ENCODE peak calls at places on chromosomes 3 and 15, in five cellular contexts. Q is trophoblast cell, Y is K562, M is IMR-90, I is astrocyte. D is an unnamed sample.

GRCh38 chr15:84904409-84904808 is 19.9 kb downstream of the SLC28A1 start:
- DNase-seq in Q (no peak), Y (no peak), M (no peak), I (peak; percentile 19), D (no peak)

GRCh38 chr3:81492048-81492447 is 269.4 kb downstream of the GBE1 start:
- DNase-seq in Q (peak; percentile 72), Y (no peak), M (peak; percentile 69), I (no peak), D (peak; percentile 88)

GRCh38 chr3:130894130-130894872 is 417 bp downstream of the ATP2C1 start:
- DNase-seq in Q (peak; percentile 14), Y (peak; percentile 50), M (no peak), I (peak; percentile 17), D (peak; percentile 75)

GRCh38 chr3:52931889-52932288 is 34.5 kb upstream of the STIMATE start:
- DNase-seq in Q (no peak), Y (no peak), M (no peak), I (no peak), D (no peak)

GRCh38 chr3:81339040-81339845 is 422.2 kb downstream of the GBE1 start:
- DNase-seq in Q (no peak), Y (peak; percentile 8), M (peak; percentile 6), I (peak; percentile 15), D (peak; percentile 30)

GRCh38 chr15:64813075-64813474 is 12.4 kb downstream of the PIF1 start:
- DNase-seq in Q (no peak), Y (no peak), M (peak; percentile 44), I (peak; percentile 12), D (no peak)

GRCh38 chr15:25687689-25688088 is 175.4 kb downstream of the ATP10A start:
- DNase-seq in Q (no peak), Y (no peak), M (no peak), I (no peak), D (no peak)

GRCh38 chr3:197424674-197425484 is 126.5 kb upstream of the DLG1 start:
- DNase-seq in Q (no peak), Y (no peak), M (no peak), I (no peak), D (no peak)

GRCh38 chr15:39543651-39544050 is 37.2 kb upstream of the THBS1 start:
- DNase-seq in Q (no peak), Y (peak; percentile 22), M (no peak), I (no peak), D (no peak)

GRCh38 chr3:146085678-146086077 is 75.3 kb downstream of the PLOD2 start:
- DNase-seq in Q (no peak), Y (no peak), M (no peak), I (no peak), D (no peak)

GRCh38 chr15:38565287-38565670 is 665 bp upstream of the RASGRP1 start:
- DNase-seq in Q (no peak), Y (no peak), M (no peak), I (no peak), D (no peak)

GRCh38 chr15:62141200-62141599 is 23.9 kb downstream of the C2CD4B start:
- DNase-seq in Q (no peak), Y (no peak), M (no peak), I (no peak), D (no peak)

GRCh38 chr3:127573916-127574315 is 16.6 kb downstream of the TPRA1 start:
- DNase-seq in Q (no peak), Y (no peak), M (no peak), I (no peak), D (no peak)

GRCh38 chr3:23993556-23994246 is 48.6 kb downstream of the NR1D2 start:
- DNase-seq in Q (no peak), Y (no peak), M (no peak), I (no peak), D (no peak)

GRCh38 chr3:18422972-18423371 is 2.2 kb downstream of the SATB1 start:
- DNase-seq in Q (no peak), Y (no peak), M (no peak), I (no peak), D (peak; percentile 28)
- H3K9ac ChIP-seq in Q (no peak overlapping the region), Y (no peak overlapping the region), M (no peak overlapping the region), I (peak overlapping the region; percentile 89), D (peak overlapping the region; percentile 88)

DNA sequence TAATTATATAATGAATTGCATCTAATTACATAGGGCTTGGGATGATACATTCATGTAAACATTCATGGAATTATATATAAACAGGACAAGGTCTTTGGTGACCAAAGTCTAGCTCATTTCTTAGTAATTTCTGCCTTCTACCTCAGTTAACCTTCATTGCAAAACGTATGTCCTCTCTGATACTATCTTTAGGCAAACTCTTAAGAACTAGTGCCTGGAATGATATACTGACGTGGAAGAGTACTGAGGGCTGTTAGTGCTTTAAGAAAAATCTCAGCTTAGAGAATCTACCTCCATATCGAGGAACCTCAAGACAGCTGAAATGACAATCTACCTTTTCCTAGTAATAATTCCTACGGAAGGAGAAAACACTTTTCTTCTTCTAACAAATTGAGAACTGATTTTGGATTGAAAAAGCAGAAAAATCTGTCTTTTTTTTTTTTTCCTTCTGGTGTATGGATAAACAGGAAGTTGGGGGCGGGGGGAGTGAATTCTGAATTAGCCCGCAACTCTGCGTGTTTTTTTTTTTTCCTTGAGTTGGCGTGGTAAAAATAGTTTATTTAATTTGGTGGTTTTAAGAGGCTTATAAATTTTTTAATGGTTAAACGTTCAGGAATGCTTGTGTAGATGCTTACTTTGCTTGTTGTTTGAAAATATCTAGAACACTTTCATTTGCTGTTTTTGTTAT is 43.2 kb downstream of the RARB start:
- DNase-seq in Q (peak; percentile 81), Y (no peak), M (peak; percentile 19), I (peak; percentile 56), D (peak; percentile 61)
- H3K4me1 ChIP-seq in Q (peaks cover 8% of the 10 kb centered on the region), Y (no peaks in the 10 kb centered on the region), M (no peaks in the 10 kb centered on the region), I (peaks cover 30% of the 10 kb centered on the region), D (peaks cover 18% of the 10 kb centered on the region)

DNA sequence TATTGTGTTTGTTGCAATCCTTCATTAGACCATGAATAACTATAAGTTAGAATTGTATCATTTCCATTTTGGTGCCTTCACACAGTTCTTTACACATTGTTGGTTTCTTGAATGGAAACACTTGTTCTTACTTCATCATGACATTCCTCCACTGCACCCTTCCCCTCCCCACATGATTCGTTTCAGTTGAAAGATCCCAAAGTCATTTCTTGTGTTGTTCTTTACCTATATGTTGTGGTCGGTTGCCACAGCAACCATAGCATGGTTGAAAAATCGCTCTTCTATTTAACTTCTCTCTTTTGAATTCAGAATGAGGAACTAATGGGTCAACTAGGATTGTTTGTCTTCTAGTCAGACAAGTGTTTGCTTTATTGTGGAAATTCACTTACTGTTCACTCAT is 103.3 kb downstream of the IL1RAP start:
- DNase-seq in Q (peak; percentile 66), Y (no peak), M (no peak), I (no peak), D (no peak)
- H3K9me3 ChIP-seq in Q (no peaks in the 10 kb centered on the region), Y (no peaks in the 10 kb centered on the region), M (no peaks in the 10 kb centered on the region), I (no peaks in the 10 kb centered on the region), D (no peaks in the 10 kb centered on the region)

GRCh38 chr15:66936115-66936863 is 129.1 kb upstream of the SMAD3 start:
- DNase-seq in Q (no peak), Y (no peak), M (peak; percentile 64), I (no peak), D (peak; percentile 54)
- H3K9ac ChIP-seq in Q (no peak overlapping the region), Y (peak overlapping the region; percentile 3), M (peak overlapping the region; percentile 48), I (peak overlapping the region; percentile 28), D (peak overlapping the region; percentile 79)

DNA sequence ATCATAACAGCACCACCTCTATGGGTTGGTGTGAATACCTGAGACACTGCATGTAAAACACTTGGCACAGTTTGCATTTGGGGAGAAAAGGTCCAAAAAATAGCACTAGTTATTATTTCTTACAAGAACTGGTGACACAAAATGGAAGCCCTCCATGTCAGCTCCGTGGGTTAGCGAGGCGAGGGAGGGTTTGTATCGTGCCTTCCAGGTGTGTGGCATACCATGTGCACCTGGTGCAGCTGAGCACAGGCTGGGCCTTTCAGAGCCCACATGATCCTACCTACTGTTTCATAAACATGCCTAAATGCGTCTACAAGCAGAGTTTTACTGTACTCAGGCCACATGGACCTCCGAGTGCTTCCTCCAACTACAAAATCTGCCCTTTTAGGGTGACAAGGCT is 5.6 kb downstream of the CXCR6 start:
- DNase-seq in Q (no peak), Y (no peak), M (no peak), I (no peak), D (no peak)
- H3K4me1 ChIP-seq in Q (no peaks in the 10 kb centered on the region), Y (no peaks in the 10 kb centered on the region), M (peaks cover 35% of the 10 kb centered on the region), I (no peaks in the 10 kb centered on the region), D (peaks cover 6% of the 10 kb centered on the region)

GRCh38 chr15:24075420-24076089 is 388.4 kb upstream of the NDN start:
- DNase-seq in Q (no peak), Y (no peak), M (no peak), I (no peak), D (no peak)

GRCh38 chr15:24078310-24079029 is 391.4 kb upstream of the NDN start:
- DNase-seq in Q (no peak), Y (no peak), M (no peak), I (no peak), D (no peak)

GRCh38 chr15:24076090-24076784 is 389.1 kb upstream of the NDN start:
- DNase-seq in Q (no peak), Y (no peak), M (no peak), I (no peak), D (no peak)
- H3K9me3 ChIP-seq in Q (peaks cover 13% of the 10 kb centered on the region), Y (no peaks in the 10 kb centered on the region), M (peaks cover 2% of the 10 kb centered on the region), I (no peaks in the 10 kb centered on the region), D (peaks cover 8% of the 10 kb centered on the region)

DNA sequence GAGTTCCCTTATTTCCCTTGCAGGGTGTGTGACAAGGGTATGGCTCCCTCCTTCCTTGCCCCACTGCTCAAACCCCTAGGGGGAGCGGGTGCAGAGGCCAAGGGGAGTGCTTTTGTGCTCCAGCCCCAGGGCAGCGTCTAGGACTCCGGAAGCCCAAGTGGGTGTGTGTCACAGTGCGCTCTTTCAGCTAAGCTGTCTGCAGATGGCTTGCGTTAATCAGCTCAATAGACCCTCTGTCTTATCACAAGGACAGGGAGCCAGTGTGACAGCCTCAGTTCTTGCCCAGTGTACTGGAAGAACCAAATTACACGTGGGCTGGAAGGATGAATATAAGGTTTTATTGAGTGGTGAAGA is 523.5 kb upstream of the LMCD1 start:
- DNase-seq in Q (no peak), Y (no peak), M (no peak), I (no peak), D (no peak)
- H3K9ac ChIP-seq in Q (no peak overlapping the region), Y (no peak overlapping the region), M (no peak overlapping the region), I (no peak overlapping the region), D (no peak overlapping the region)

GRCh38 chr3:58952128-58952917 is 97.5 kb downstream of the CFAP20DC start:
- DNase-seq in Q (no peak), Y (no peak), M (peak; percentile 33), I (peak; percentile 39), D (no peak)
- H3K4me1 ChIP-seq in Q (no peaks in the 10 kb centered on the region), Y (no peaks in the 10 kb centered on the region), M (no peaks in the 10 kb centered on the region), I (no peaks in the 10 kb centered on the region), D (no peaks in the 10 kb centered on the region)

DNA sequence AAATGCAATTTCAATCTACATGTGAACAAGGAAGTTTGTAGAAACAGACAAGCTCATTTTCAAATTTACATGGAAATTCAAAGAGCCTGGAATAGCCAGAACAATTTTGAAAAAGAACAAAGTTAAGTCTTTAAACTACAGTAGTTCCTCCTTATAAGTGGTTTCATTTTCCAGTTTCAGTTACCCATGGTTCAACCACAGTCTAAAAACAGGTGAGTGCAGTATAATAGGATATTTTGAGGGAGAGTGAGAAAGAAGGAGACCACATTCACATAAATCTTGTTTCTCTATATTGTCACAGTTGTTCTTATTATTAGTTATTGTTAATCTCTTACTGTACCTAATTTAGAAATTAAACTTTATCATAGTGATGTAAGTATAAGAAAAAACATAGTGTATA is 45.8 kb upstream of the FOXB1 start:
- DNase-seq in Q (no peak), Y (no peak), M (no peak), I (no peak), D (no peak)
- H3K9me3 ChIP-seq in Q (no peaks in the 10 kb centered on the region), Y (no peaks in the 10 kb centered on the region), M (no peaks in the 10 kb centered on the region), I (peaks cover 6% of the 10 kb centered on the region), D (peaks cover 63% of the 10 kb centered on the region)